ENCODE peak calls at places on chromosomes 12 and 14, in four cellular contexts. J is endodermal cell, U is astrocyte of the spinal cord, C is PC-3. H is an unnamed sample.

GRCh38 chr12:55629058-55629841 is 7.4 kb upstream of the OR10P1 start:
- DNase-seq in U (no peak), C (no peak), J (no peak), H (no peak)

GRCh38 chr14:88983755-88984154 is 159.3 kb downstream of the TTC8 start:
- DNase-seq in U (peak), J (peak), C (peak), H (no peak)

GRCh38 chr12:53344824-53345485 is 8.8 kb upstream of the SP7 start:
- DNase-seq in C (peak), J (peak), U (peak), H (peak)

GRCh38 chr14:30375280-30375892 is 183.6 kb upstream of the G2E3 start:
- DNase-seq in J (peak), U (peak), C (peak), H (peak)

GRCh38 chr12:57198329-57198728 is 18.3 kb upstream of the NXPH4 start:
- DNase-seq in J (no peak), C (no peak), U (no peak), H (no peak)

GRCh38 chr12:5806376-5807089 is 138.5 kb downstream of the ANO2 start:
- DNase-seq in J (no peak), U (no peak), C (peak), H (no peak)

GRCh38 chr12:52147367-52147972 is 44.3 kb downstream of the KRT80 start:
- DNase-seq in C (peak), J (peak), U (peak), H (peak)

GRCh38 chr12:24991209-24992049 is 42.5 kb upstream of the BCAT1 start:
- DNase-seq in U (peak), J (no peak), C (peak), H (peak)

GRCh38 chr12:122880668-122881067 is 15.3 kb downstream of the VPS37B start:
- DNase-seq in J (peak), U (peak), C (peak), H (peak)

GRCh38 chr14:103188691-103189480 is 65.6 kb downstream of the TNFAIP2 start:
- DNase-seq in C (no peak), U (no peak), J (peak), H (peak)

GRCh38 chr14:73227812-73228781 is 9.2 kb upstream of the PAPLN start:
- DNase-seq in C (peak), U (peak), J (no peak), H (peak)

GRCh38 chr12:25866586-25867378 is 91.7 kb upstream of the RASSF8 start:
- DNase-seq in U (no peak), C (no peak), J (no peak), H (no peak)

GRCh38 chr12:98587084-98587483 is 6.4 kb upstream of the SLC25A3 start:
- DNase-seq in J (peak), U (no peak), C (no peak), H (no peak)

GRCh38 chr12:57734586-57734985 is 4.0 kb downstream of the AGAP2 start:
- DNase-seq in C (no peak), U (no peak), J (no peak), H (no peak)

GRCh38 chr12:69008510-69008909 is 75.5 kb upstream of the CPM start:
- DNase-seq in U (no peak), J (no peak), C (peak), H (peak)

GRCh38 chr14:21882226-21882625 is 208.6 kb upstream of the OR4E1 start:
- DNase-seq in C (peak), U (no peak), J (no peak), H (no peak)

GRCh38 chr14:20986811-20987210 is 3.0 kb upstream of the METTL17 start:
- DNase-seq in C (peak), U (peak), J (no peak), H (peak)

GRCh38 chr12:5083955-5084849 is 40.5 kb downstream of the KCNA5 start:
- DNase-seq in J (peak), U (peak), C (peak), H (peak)

GRCh38 chr14:104752735-104753527 is at the start of gene SIVA1:
- DNase-seq in C (peak), U (peak), J (peak), H (peak)

GRCh38 chr12:25459541-25459951 is 93.5 kb downstream of the LMNTD1 start:
- DNase-seq in J (peak), U (no peak), C (no peak), H (no peak)

GRCh38 chr12:130090564-130090963 is 71.7 kb upstream of the FZD10 start:
- DNase-seq in J (no peak), U (no peak), C (no peak), H (no peak)

GRCh38 chr12:110109037-110109836 is 14.9 kb upstream of the IFT81 start:
- DNase-seq in U (peak), J (peak), C (peak), H (peak)

GRCh38 chr12:115210533-115211252 is 526.7 kb upstream of the TBX3 start:
- DNase-seq in J (peak), C (no peak), U (no peak), H (no peak)

GRCh38 chr12:9742665-9743064 is 9.8 kb upstream of the CLECL1 start:
- DNase-seq in U (no peak), J (no peak), C (no peak), H (peak)

GRCh38 chr12:109529618-109530300 is 43.5 kb downstream of the MMAB start:
- DNase-seq in C (no peak), J (no peak), U (no peak), H (no peak)

GRCh38 chr12:23536293-23536692 is 413.2 kb downstream of the SOX5 start:
- DNase-seq in C (no peak), J (no peak), U (no peak), H (no peak)

GRCh38 chr14:30108975-30109700 is 181.5 kb upstream of the PRKD1 start:
- DNase-seq in J (no peak), U (no peak), C (no peak), H (no peak)

GRCh38 chr12:92403210-92404175 is 257.8 kb upstream of the BTG1 start:
- DNase-seq in U (no peak), C (no peak), J (no peak), H (no peak)

DNA sequence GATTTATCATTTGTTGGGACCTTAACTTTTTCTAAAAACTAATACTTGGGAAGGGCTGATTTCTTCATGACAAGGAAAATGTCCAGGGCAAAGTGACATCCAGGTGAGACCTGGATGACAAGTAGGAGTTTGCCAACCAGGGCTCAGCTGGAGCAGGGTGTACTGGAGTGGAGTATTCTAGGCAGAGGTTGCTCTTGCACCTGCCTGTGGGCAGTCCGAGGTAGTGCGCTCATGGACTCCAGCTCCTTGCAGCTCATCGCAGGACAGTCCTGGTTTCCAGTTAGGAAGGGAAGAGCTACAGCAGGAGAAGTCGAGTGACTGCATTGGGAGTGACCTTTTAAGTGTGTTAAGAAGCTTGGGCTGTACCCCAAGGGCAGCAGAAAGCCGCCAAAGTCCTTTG is 175.9 kb downstream of the PELI2 start:
- DNase-seq in C (peak), U (no peak), J (peak), H (no peak)
- TF ChIP-seq CTCF in C (peak), U (no peak), J (peak), H (no peak)

DNA sequence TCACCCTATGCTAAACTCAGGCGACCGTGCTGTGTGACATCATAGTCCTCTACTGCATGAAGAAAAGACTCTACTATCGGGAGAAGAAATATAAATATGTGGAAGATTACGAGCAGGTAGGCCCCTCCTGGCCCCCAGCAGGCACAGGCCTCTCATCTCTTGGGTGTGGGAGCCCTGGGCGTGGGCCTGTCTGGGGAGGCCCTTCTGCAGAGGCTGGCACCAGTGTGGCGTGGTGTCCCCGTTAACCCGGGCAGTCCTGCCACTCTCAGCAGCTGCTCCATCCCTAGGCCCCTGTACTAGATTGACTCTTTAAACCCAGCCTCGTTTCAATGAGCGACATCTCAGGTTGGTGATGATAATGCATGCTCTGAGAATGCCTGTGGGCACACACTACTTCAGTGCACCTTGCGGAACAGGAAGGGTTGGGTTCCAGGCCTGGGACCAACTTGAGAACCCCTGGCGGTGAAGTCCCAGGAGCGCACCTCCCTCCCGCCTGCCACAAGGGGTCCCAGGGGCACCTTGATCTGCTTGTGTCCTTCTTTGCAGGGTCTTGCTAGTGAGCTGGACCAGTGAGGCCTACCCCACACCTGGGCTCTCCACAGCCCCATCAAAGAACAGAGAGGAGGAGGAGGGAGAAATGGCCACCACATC is 23.2 kb downstream of the P2RX4 start:
- DNase-seq in U (no peak), C (no peak), J (peak), H (no peak)
- TF ChIP-seq CTCF in U (peak), C (peak), J (peak), H (no peak)

GRCh38 chr14:56687123-56687522 is 107.5 kb downstream of the TMEM260 start:
- DNase-seq in J (no peak), U (no peak), C (peak), H (no peak)

DNA sequence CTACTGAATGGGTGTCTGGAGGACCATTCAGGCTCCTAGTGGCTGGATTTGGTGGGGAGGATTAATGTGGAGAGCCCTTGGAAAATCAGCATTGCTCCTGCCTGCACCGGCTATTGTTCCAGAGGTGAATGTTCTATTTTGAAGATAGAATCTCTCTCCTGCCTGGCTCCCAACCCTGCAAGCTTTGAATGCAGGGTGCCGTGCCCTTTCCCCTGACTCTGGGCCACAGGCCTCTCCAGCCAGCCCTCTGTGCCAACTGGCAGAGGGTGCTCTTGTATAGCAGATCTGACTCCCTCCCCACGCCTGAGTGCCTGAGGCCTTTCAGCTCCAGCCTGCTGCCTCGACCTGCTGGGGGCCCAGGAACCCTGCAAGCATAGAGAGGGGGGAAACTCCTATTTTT is 106.8 kb downstream of the TMEM260 start:
- DNase-seq in C (peak), U (no peak), J (peak), H (peak)
- TF ChIP-seq CTCF in C (peak), U (no peak), J (peak), H (no peak)

DNA sequence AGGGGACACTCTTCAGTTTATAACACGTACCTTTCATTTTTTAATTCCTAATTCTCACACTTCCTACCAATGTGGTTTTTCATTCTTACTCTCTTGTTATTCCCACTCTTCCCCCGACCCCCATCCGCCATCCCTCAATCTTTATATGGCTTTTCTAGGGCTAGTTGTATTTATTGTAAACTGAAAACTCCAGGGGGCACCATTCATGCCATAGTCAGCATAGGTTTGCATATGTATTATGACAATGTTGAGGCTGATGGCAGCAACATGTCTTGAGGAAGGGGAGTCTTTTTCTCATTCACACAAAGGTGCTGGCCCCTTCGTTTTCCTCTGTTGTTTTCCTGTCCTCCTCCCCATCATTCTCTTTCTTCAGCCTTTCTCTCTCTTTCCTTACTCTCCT is 27.7 kb upstream of the LTA4H start:
- DNase-seq in U (peak), C (peak), J (no peak), H (no peak)
- TF ChIP-seq CTCF in U (peak), C (peak), J (no peak), H (no peak)

DNA sequence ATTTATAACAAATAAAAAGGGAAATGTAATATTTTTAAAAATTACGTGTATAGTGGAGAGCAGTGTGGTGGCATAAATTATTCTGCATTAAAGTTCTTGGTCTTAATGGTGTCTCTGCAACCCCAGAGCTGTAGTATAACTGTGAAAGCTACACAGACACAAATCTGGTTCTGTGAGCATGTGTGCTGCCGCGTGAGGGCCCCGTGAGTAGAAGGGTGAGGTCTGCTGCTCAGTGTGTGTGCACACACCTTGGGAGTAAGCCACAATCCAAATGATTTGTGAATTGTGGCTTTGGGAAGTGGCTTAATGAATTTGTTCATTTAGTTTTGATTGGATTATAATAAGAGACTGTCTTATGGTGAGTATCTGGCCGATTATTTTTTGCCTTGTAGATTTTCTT is 16.8 kb downstream of the PELI2 start:
- DNase-seq in U (no peak), J (no peak), C (no peak), H (no peak)
- TF ChIP-seq CTCF in U (no peak), J (no peak), C (peak), H (no peak)

GRCh38 chr12:48288387-48289268 is 62.1 kb downstream of the ZNF641 start:
- DNase-seq in U (no peak), J (no peak), C (peak), H (no peak)

GRCh38 chr12:48291511-48291910 is 59.2 kb downstream of the ZNF641 start:
- DNase-seq in U (no peak), J (no peak), C (peak), H (no peak)

GRCh38 chr12:48281811-48282210 is 68.9 kb downstream of the ZNF641 start:
- DNase-seq in U (no peak), C (peak), J (no peak), H (no peak)

GRCh38 chr12:48285751-48286650 is 64.7 kb downstream of the ZNF641 start:
- DNase-seq in U (no peak), J (peak), C (peak), H (no peak)

GRCh38 chr12:48286665-48287064 is 64.1 kb downstream of the ZNF641 start:
- DNase-seq in U (no peak), C (peak), J (peak), H (no peak)
- TF ChIP-seq CTCF in U (peak), C (peak), J (peak), H (no peak)

DNA sequence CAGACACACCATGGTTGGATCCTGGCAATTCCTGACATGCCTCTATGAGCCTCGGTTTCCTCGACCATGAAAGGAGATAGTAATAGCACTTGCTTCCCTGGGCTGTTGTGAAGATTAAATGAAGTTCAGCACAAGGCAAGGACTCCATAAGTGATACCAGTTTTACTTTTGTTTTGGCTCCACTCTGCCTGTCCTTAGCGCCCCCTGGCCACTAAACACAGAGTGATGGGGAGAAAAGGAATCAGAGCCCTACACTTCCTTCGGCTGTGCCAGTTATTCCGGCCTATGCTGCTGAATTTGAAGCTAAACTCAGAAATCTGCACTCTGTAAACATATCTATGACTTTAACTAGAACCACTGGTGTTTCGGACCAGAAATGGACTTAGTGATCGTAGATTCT is 173.8 kb downstream of the C12orf75 start:
- DNase-seq in J (peak), U (no peak), C (no peak), H (no peak)
- TF ChIP-seq CTCF in J (peak), U (no peak), C (peak), H (no peak)

DNA sequence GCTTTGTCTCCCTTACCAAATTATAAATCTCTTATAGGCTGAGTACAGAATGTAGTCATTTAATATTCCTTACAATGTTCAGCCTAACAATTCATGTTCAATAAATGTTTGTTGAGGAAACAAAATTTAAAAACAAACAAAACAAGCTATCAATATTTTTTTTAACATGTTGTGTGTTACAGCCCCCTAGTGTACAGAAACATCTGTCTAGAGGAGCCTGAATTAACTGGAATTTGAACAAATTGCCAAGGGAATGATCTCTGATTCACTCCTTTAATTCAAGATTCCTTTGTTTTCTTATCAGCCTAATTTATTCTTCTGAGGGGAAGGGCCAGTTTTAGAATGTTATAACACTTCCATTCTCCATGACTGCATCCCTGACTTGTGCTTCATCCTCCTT is 127.1 kb downstream of the CMAS start:
- DNase-seq in J (no peak), C (no peak), U (no peak), H (no peak)
- TF ChIP-seq CTCF in J (peak), C (peak), U (no peak), H (no peak)

GRCh38 chr14:93104961-93105360 is 10.8 kb downstream of the ITPK1 start:
- DNase-seq in J (peak), U (no peak), C (no peak), H (no peak)
- TF ChIP-seq CTCF in J (peak), U (no peak), C (peak), H (no peak)